ENCODE peak calls at places on chromosome 18, in ten cellular contexts. One of them, this sample, is unnamed.
A peak's percentile ranks its signal among the peaks of the same experiment; 100 is the strongest.

GRCh38 chr18:11842562-11842961 is 8.7 kb upstream of the CHMP1B start:
- DNase-seq in AG04450: no peak
- DNase-seq in central memory CD4-positive, alpha-beta T cell: no peak
- DNase-seq in T follicular helper cell: no peak
- DNase-seq in adrenal gland: no peak
- DNase-seq in endothelial cell of umbilical vein: no peak
- DNase-seq in fibroblast of the conjunctiva: no peak
- DNase-seq in tibial artery: no peak
- DNase-seq in germinal center: no peak
- DNase-seq in Panc1: no peak
- DNase-seq in this sample: peak; percentile 89

GRCh38 chr18:73156117-73156516 is 288.3 kb upstream of the NETO1 start:
- DNase-seq in AG04450: no peak
- DNase-seq in central memory CD4-positive, alpha-beta T cell: no peak
- DNase-seq in T follicular helper cell: no peak
- DNase-seq in adrenal gland: no peak
- DNase-seq in endothelial cell of umbilical vein: no peak
- DNase-seq in fibroblast of the conjunctiva: no peak
- DNase-seq in tibial artery: no peak
- DNase-seq in germinal center: no peak
- DNase-seq in Panc1: no peak
- DNase-seq in this sample: no peak

GRCh38 chr18:42275138-42275535 is 320.1 kb downstream of the PIK3C3 start:
- DNase-seq in AG04450: no peak
- DNase-seq in central memory CD4-positive, alpha-beta T cell: no peak
- DNase-seq in T follicular helper cell: no peak
- DNase-seq in adrenal gland: no peak
- DNase-seq in endothelial cell of umbilical vein: no peak
- DNase-seq in fibroblast of the conjunctiva: no peak
- DNase-seq in tibial artery: no peak
- DNase-seq in germinal center: no peak
- DNase-seq in Panc1: no peak
- DNase-seq in this sample: no peak

GRCh38 chr18:58476521-58477210 is 152.2 kb downstream of the ALPK2 start:
- DNase-seq in AG04450: no peak
- DNase-seq in central memory CD4-positive, alpha-beta T cell: no peak
- DNase-seq in T follicular helper cell: no peak
- DNase-seq in adrenal gland: no peak
- DNase-seq in endothelial cell of umbilical vein: no peak
- DNase-seq in fibroblast of the conjunctiva: no peak
- DNase-seq in tibial artery: no peak
- DNase-seq in germinal center: no peak
- DNase-seq in Panc1: no peak
- DNase-seq in this sample: no peak

GRCh38 chr18:9901377-9901776 is 12.4 kb upstream of the VAPA start:
- DNase-seq in AG04450: no peak
- DNase-seq in central memory CD4-positive, alpha-beta T cell: no peak
- DNase-seq in T follicular helper cell: no peak
- DNase-seq in adrenal gland: no peak
- DNase-seq in endothelial cell of umbilical vein: no peak
- DNase-seq in fibroblast of the conjunctiva: no peak
- DNase-seq in tibial artery: no peak
- DNase-seq in germinal center: no peak
- DNase-seq in Panc1: no peak
- DNase-seq in this sample: no peak

GRCh38 chr18:35122586-35123224 is 81.5 kb downstream of the MAPRE2 start:
- DNase-seq in AG04450: no peak
- DNase-seq in central memory CD4-positive, alpha-beta T cell: no peak
- DNase-seq in T follicular helper cell: no peak
- DNase-seq in adrenal gland: peak; percentile 78
- DNase-seq in endothelial cell of umbilical vein: no peak
- DNase-seq in fibroblast of the conjunctiva: no peak
- DNase-seq in tibial artery: no peak
- DNase-seq in germinal center: no peak
- DNase-seq in Panc1: no peak
- DNase-seq in this sample: peak; percentile 61

GRCh38 chr18:47953471-47953931 is 23.0 kb upstream of the SMAD2 start:
- DNase-seq in AG04450: no peak
- DNase-seq in central memory CD4-positive, alpha-beta T cell: peak; percentile 8
- DNase-seq in T follicular helper cell: no peak
- DNase-seq in adrenal gland: peak; percentile 65
- DNase-seq in endothelial cell of umbilical vein: peak; percentile 34
- DNase-seq in fibroblast of the conjunctiva: peak; percentile 37
- DNase-seq in tibial artery: peak; percentile 66
- DNase-seq in germinal center: no peak
- DNase-seq in Panc1: no peak
- DNase-seq in this sample: peak; percentile 84

GRCh38 chr18:33682436-33682835 is 104.4 kb downstream of the ASXL3 start:
- DNase-seq in AG04450: no peak
- DNase-seq in central memory CD4-positive, alpha-beta T cell: no peak
- DNase-seq in T follicular helper cell: no peak
- DNase-seq in adrenal gland: no peak
- DNase-seq in endothelial cell of umbilical vein: no peak
- DNase-seq in fibroblast of the conjunctiva: no peak
- DNase-seq in tibial artery: no peak
- DNase-seq in germinal center: no peak
- DNase-seq in Panc1: no peak
- DNase-seq in this sample: no peak

GRCh38 chr18:71919211-71919610 is 624.9 kb downstream of the CBLN2 start:
- DNase-seq in AG04450: no peak
- DNase-seq in central memory CD4-positive, alpha-beta T cell: no peak
- DNase-seq in T follicular helper cell: no peak
- DNase-seq in adrenal gland: no peak
- DNase-seq in endothelial cell of umbilical vein: no peak
- DNase-seq in fibroblast of the conjunctiva: no peak
- DNase-seq in tibial artery: no peak
- DNase-seq in germinal center: no peak
- DNase-seq in Panc1: no peak
- DNase-seq in this sample: no peak

GRCh38 chr18:72672364-72673151 is 128.4 kb upstream of the CBLN2 start:
- DNase-seq in AG04450: no peak
- DNase-seq in central memory CD4-positive, alpha-beta T cell: no peak
- DNase-seq in T follicular helper cell: no peak
- DNase-seq in adrenal gland: peak; percentile 18
- DNase-seq in endothelial cell of umbilical vein: peak; percentile 12
- DNase-seq in fibroblast of the conjunctiva: peak; percentile 17
- DNase-seq in tibial artery: no peak
- DNase-seq in germinal center: peak; percentile 20
- DNase-seq in Panc1: no peak
- DNase-seq in this sample: peak; percentile 13

GRCh38 chr18:32549248-32549842 is 78.7 kb upstream of the GAREM1 start:
- DNase-seq in AG04450: no peak
- DNase-seq in central memory CD4-positive, alpha-beta T cell: peak; percentile 16
- DNase-seq in T follicular helper cell: peak; percentile 16
- DNase-seq in adrenal gland: peak; percentile 69
- DNase-seq in endothelial cell of umbilical vein: peak; percentile 40
- DNase-seq in fibroblast of the conjunctiva: peak; percentile 9
- DNase-seq in tibial artery: no peak
- DNase-seq in germinal center: peak; percentile 52
- DNase-seq in Panc1: no peak
- DNase-seq in this sample: peak; percentile 29

GRCh38 chr18:79507546-79508480 is 112.1 kb downstream of the NFATC1 start:
- DNase-seq in AG04450: no peak
- DNase-seq in central memory CD4-positive, alpha-beta T cell: no peak
- DNase-seq in T follicular helper cell: no peak
- DNase-seq in adrenal gland: peak; percentile 82
- DNase-seq in endothelial cell of umbilical vein: peak; percentile 92
- DNase-seq in fibroblast of the conjunctiva: peak; percentile 12
- DNase-seq in tibial artery: peak; percentile 84
- DNase-seq in germinal center: peak; percentile 32
- DNase-seq in Panc1: no peak
- DNase-seq in this sample: peak; percentile 20

GRCh38 chr18:1018211-1018651 is 113.6 kb downstream of the ADCYAP1 start:
- DNase-seq in AG04450: no peak
- DNase-seq in central memory CD4-positive, alpha-beta T cell: no peak
- DNase-seq in T follicular helper cell: no peak
- DNase-seq in adrenal gland: no peak
- DNase-seq in endothelial cell of umbilical vein: no peak
- DNase-seq in fibroblast of the conjunctiva: peak; percentile 34
- DNase-seq in tibial artery: no peak
- DNase-seq in germinal center: no peak
- DNase-seq in Panc1: no peak
- DNase-seq in this sample: no peak

GRCh38 chr18:23609390-23610008 is 23.2 kb upstream of the NPC1 start:
- DNase-seq in AG04450: no peak
- DNase-seq in central memory CD4-positive, alpha-beta T cell: no peak
- DNase-seq in T follicular helper cell: no peak
- DNase-seq in adrenal gland: no peak
- DNase-seq in endothelial cell of umbilical vein: peak; percentile 78
- DNase-seq in fibroblast of the conjunctiva: no peak
- DNase-seq in tibial artery: no peak
- DNase-seq in germinal center: no peak
- DNase-seq in Panc1: no peak
- DNase-seq in this sample: no peak

GRCh38 chr18:42038936-42039335 is 83.9 kb downstream of the PIK3C3 start:
- DNase-seq in AG04450: peak; percentile 86
- DNase-seq in central memory CD4-positive, alpha-beta T cell: no peak
- DNase-seq in T follicular helper cell: no peak
- DNase-seq in adrenal gland: no peak
- DNase-seq in endothelial cell of umbilical vein: peak; percentile 76
- DNase-seq in fibroblast of the conjunctiva: no peak
- DNase-seq in tibial artery: no peak
- DNase-seq in germinal center: no peak
- DNase-seq in Panc1: no peak
- DNase-seq in this sample: peak; percentile 68

GRCh38 chr18:7535436-7536190 is 31.5 kb upstream of the PTPRM start:
- DNase-seq in AG04450: no peak
- DNase-seq in central memory CD4-positive, alpha-beta T cell: no peak
- DNase-seq in T follicular helper cell: no peak
- DNase-seq in adrenal gland: no peak
- DNase-seq in endothelial cell of umbilical vein: no peak
- DNase-seq in fibroblast of the conjunctiva: no peak
- DNase-seq in tibial artery: no peak
- DNase-seq in germinal center: no peak
- DNase-seq in Panc1: no peak
- DNase-seq in this sample: no peak

GRCh38 chr18:13136056-13136688 is 82.4 kb upstream of the LDLRAD4 start:
- DNase-seq in AG04450: no peak
- DNase-seq in central memory CD4-positive, alpha-beta T cell: peak; percentile 72
- DNase-seq in T follicular helper cell: peak; percentile 40
- DNase-seq in adrenal gland: no peak
- DNase-seq in endothelial cell of umbilical vein: no peak
- DNase-seq in fibroblast of the conjunctiva: no peak
- DNase-seq in tibial artery: no peak
- DNase-seq in germinal center: peak; percentile 36
- DNase-seq in Panc1: no peak
- DNase-seq in this sample: no peak

GRCh38 chr18:12574494-12575185 is 83.3 kb downstream of the SPIRE1 start:
- DNase-seq in AG04450: no peak
- DNase-seq in central memory CD4-positive, alpha-beta T cell: no peak
- DNase-seq in T follicular helper cell: no peak
- DNase-seq in adrenal gland: no peak
- DNase-seq in endothelial cell of umbilical vein: no peak
- DNase-seq in fibroblast of the conjunctiva: no peak
- DNase-seq in tibial artery: no peak
- DNase-seq in germinal center: no peak
- DNase-seq in Panc1: no peak
- DNase-seq in this sample: no peak

GRCh38 chr18:213505-213904 is 54.3 kb downstream of the THOC1 start:
- DNase-seq in AG04450: no peak
- DNase-seq in central memory CD4-positive, alpha-beta T cell: no peak
- DNase-seq in T follicular helper cell: no peak
- DNase-seq in adrenal gland: no peak
- DNase-seq in endothelial cell of umbilical vein: no peak
- DNase-seq in fibroblast of the conjunctiva: no peak
- DNase-seq in tibial artery: no peak
- DNase-seq in germinal center: no peak
- DNase-seq in Panc1: no peak
- DNase-seq in this sample: no peak

GRCh38 chr18:47883771-47884413 is 46.6 kb downstream of the SMAD2 start:
- DNase-seq in AG04450: no peak
- DNase-seq in central memory CD4-positive, alpha-beta T cell: no peak
- DNase-seq in T follicular helper cell: no peak
- DNase-seq in adrenal gland: peak; percentile 23
- DNase-seq in endothelial cell of umbilical vein: peak; percentile 11
- DNase-seq in fibroblast of the conjunctiva: no peak
- DNase-seq in tibial artery: no peak
- DNase-seq in germinal center: no peak
- DNase-seq in Panc1: no peak
- DNase-seq in this sample: peak; percentile 58

GRCh38 chr18:53148056-53148574 is 808.1 kb downstream of the DCC start:
- DNase-seq in AG04450: no peak
- DNase-seq in central memory CD4-positive, alpha-beta T cell: no peak
- DNase-seq in T follicular helper cell: no peak
- DNase-seq in adrenal gland: no peak
- DNase-seq in endothelial cell of umbilical vein: no peak
- DNase-seq in fibroblast of the conjunctiva: no peak
- DNase-seq in tibial artery: no peak
- DNase-seq in germinal center: no peak
- DNase-seq in Panc1: no peak
- DNase-seq in this sample: no peak

GRCh38 chr18:77131100-77131651 is 1.4 kb downstream of the MBP start:
- DNase-seq in AG04450: no peak
- DNase-seq in central memory CD4-positive, alpha-beta T cell: no peak
- DNase-seq in T follicular helper cell: no peak
- DNase-seq in adrenal gland: no peak
- DNase-seq in endothelial cell of umbilical vein: no peak
- DNase-seq in fibroblast of the conjunctiva: no peak
- DNase-seq in tibial artery: no peak
- DNase-seq in germinal center: no peak
- DNase-seq in Panc1: no peak
- DNase-seq in this sample: no peak

GRCh38 chr18:58495202-58495601 is 133.7 kb downstream of the ALPK2 start:
- DNase-seq in AG04450: no peak
- DNase-seq in central memory CD4-positive, alpha-beta T cell: no peak
- DNase-seq in T follicular helper cell: no peak
- DNase-seq in adrenal gland: no peak
- DNase-seq in endothelial cell of umbilical vein: no peak
- DNase-seq in fibroblast of the conjunctiva: no peak
- DNase-seq in tibial artery: no peak
- DNase-seq in germinal center: no peak
- DNase-seq in Panc1: no peak
- DNase-seq in this sample: no peak

GRCh38 chr18:8337216-8337615 is 272.0 kb upstream of the RAB12 start:
- DNase-seq in AG04450: no peak
- DNase-seq in central memory CD4-positive, alpha-beta T cell: no peak
- DNase-seq in T follicular helper cell: no peak
- DNase-seq in adrenal gland: no peak
- DNase-seq in endothelial cell of umbilical vein: no peak
- DNase-seq in fibroblast of the conjunctiva: no peak
- DNase-seq in tibial artery: no peak
- DNase-seq in germinal center: no peak
- DNase-seq in Panc1: no peak
- DNase-seq in this sample: no peak

GRCh38 chr18:26803643-26804042 is 61.9 kb downstream of the AQP4 start:
- DNase-seq in AG04450: no peak
- DNase-seq in central memory CD4-positive, alpha-beta T cell: no peak
- DNase-seq in T follicular helper cell: no peak
- DNase-seq in adrenal gland: no peak
- DNase-seq in endothelial cell of umbilical vein: no peak
- DNase-seq in fibroblast of the conjunctiva: no peak
- DNase-seq in tibial artery: no peak
- DNase-seq in germinal center: no peak
- DNase-seq in Panc1: no peak
- DNase-seq in this sample: no peak

GRCh38 chr18:10490401-10491289 is 35.2 kb upstream of the NAPG start:
- DNase-seq in AG04450: no peak
- DNase-seq in central memory CD4-positive, alpha-beta T cell: peak; percentile 37
- DNase-seq in T follicular helper cell: peak; percentile 38
- DNase-seq in adrenal gland: no peak
- DNase-seq in endothelial cell of umbilical vein: no peak
- DNase-seq in fibroblast of the conjunctiva: no peak
- DNase-seq in tibial artery: no peak
- DNase-seq in germinal center: peak; percentile 92
- DNase-seq in Panc1: peak; percentile 10
- DNase-seq in this sample: no peak

This sample was measured in LHCN-M2.